ENCODE peak calls at places on chromosomes 16 and 17, in six cellular contexts. One of them, this sample, is unnamed.

GRCh38 chr17:77479372-77479781 is 338.6 kb downstream of the SEC14L1 start:
- DNase-seq in KG1: no peak
- DNase-seq in neural crest cell: no peak
- DNase-seq in cortex of kidney: no peak
- DNase-seq in fibroblast of the conjunctiva: no peak
- DNase-seq in stimulated activated CD4-positive, alpha-beta T cell treated with anti-CD3 and anti-CD28 coated beads, Interleukin-2, amount 100 ng/mL, for 24 hours: no peak
- DNase-seq in this sample: no peak

GRCh38 chr17:66002807-66003206 is 189.1 kb downstream of the CEP112 start:
- DNase-seq in KG1: no peak
- DNase-seq in neural crest cell: no peak
- DNase-seq in cortex of kidney: no peak
- DNase-seq in fibroblast of the conjunctiva: no peak
- DNase-seq in stimulated activated CD4-positive, alpha-beta T cell treated with anti-CD3 and anti-CD28 coated beads, Interleukin-2, amount 100 ng/mL, for 24 hours: no peak
- DNase-seq in this sample: no peak

GRCh38 chr16:58506241-58507194 is 6.6 kb downstream of the NDRG4 start:
- DNase-seq in KG1: no peak
- DNase-seq in neural crest cell: no peak
- DNase-seq in cortex of kidney: no peak
- DNase-seq in fibroblast of the conjunctiva: no peak
- DNase-seq in stimulated activated CD4-positive, alpha-beta T cell treated with anti-CD3 and anti-CD28 coated beads, Interleukin-2, amount 100 ng/mL, for 24 hours: no peak
- DNase-seq in this sample: no peak

GRCh38 chr16:30429678-30430427 is at the start of gene DCTPP1:
- DNase-seq in KG1: peak
- DNase-seq in neural crest cell: peak
- DNase-seq in cortex of kidney: no peak
- DNase-seq in fibroblast of the conjunctiva: peak
- DNase-seq in stimulated activated CD4-positive, alpha-beta T cell treated with anti-CD3 and anti-CD28 coated beads, Interleukin-2, amount 100 ng/mL, for 24 hours: peak
- DNase-seq in this sample: peak

GRCh38 chr17:40303009-40303657 is 5.8 kb upstream of the RARA start:
- DNase-seq in KG1: peak
- DNase-seq in neural crest cell: peak
- DNase-seq in cortex of kidney: no peak
- DNase-seq in fibroblast of the conjunctiva: peak
- DNase-seq in stimulated activated CD4-positive, alpha-beta T cell treated with anti-CD3 and anti-CD28 coated beads, Interleukin-2, amount 100 ng/mL, for 24 hours: peak
- DNase-seq in this sample: no peak

GRCh38 chr17:50593321-50593720 is 32.8 kb downstream of the CACNA1G start:
- DNase-seq in KG1: no peak
- DNase-seq in neural crest cell: peak
- DNase-seq in cortex of kidney: no peak
- DNase-seq in fibroblast of the conjunctiva: no peak
- DNase-seq in stimulated activated CD4-positive, alpha-beta T cell treated with anti-CD3 and anti-CD28 coated beads, Interleukin-2, amount 100 ng/mL, for 24 hours: no peak
- DNase-seq in this sample: no peak

GRCh38 chr17:78771758-78772382 is 10.2 kb downstream of the CYTH1 start:
- DNase-seq in KG1: no peak
- DNase-seq in neural crest cell: no peak
- DNase-seq in cortex of kidney: no peak
- DNase-seq in fibroblast of the conjunctiva: no peak
- DNase-seq in stimulated activated CD4-positive, alpha-beta T cell treated with anti-CD3 and anti-CD28 coated beads, Interleukin-2, amount 100 ng/mL, for 24 hours: no peak
- DNase-seq in this sample: no peak

GRCh38 chr17:50863221-50863843 is 2.8 kb downstream of the TOB1 start:
- DNase-seq in KG1: no peak
- DNase-seq in neural crest cell: peak
- DNase-seq in cortex of kidney: no peak
- DNase-seq in fibroblast of the conjunctiva: peak
- DNase-seq in stimulated activated CD4-positive, alpha-beta T cell treated with anti-CD3 and anti-CD28 coated beads, Interleukin-2, amount 100 ng/mL, for 24 hours: peak
- DNase-seq in this sample: peak

GRCh38 chr17:41496803-41497484 is 7.2 kb upstream of the KRT36 start:
- DNase-seq in KG1: no peak
- DNase-seq in neural crest cell: peak
- DNase-seq in cortex of kidney: no peak
- DNase-seq in fibroblast of the conjunctiva: peak
- DNase-seq in stimulated activated CD4-positive, alpha-beta T cell treated with anti-CD3 and anti-CD28 coated beads, Interleukin-2, amount 100 ng/mL, for 24 hours: peak
- DNase-seq in this sample: peak

GRCh38 chr17:32901743-32902142 is 24.8 kb upstream of the MYO1D start:
- DNase-seq in KG1: no peak
- DNase-seq in neural crest cell: no peak
- DNase-seq in cortex of kidney: no peak
- DNase-seq in fibroblast of the conjunctiva: no peak
- DNase-seq in stimulated activated CD4-positive, alpha-beta T cell treated with anti-CD3 and anti-CD28 coated beads, Interleukin-2, amount 100 ng/mL, for 24 hours: no peak
- DNase-seq in this sample: no peak

GRCh38 chr16:84712138-84712671 is 12.4 kb downstream of the USP10 start:
- DNase-seq in KG1: no peak
- DNase-seq in neural crest cell: no peak
- DNase-seq in cortex of kidney: no peak
- DNase-seq in fibroblast of the conjunctiva: no peak
- DNase-seq in stimulated activated CD4-positive, alpha-beta T cell treated with anti-CD3 and anti-CD28 coated beads, Interleukin-2, amount 100 ng/mL, for 24 hours: no peak
- DNase-seq in this sample: no peak

GRCh38 chr16:1194665-1195392 is 30.2 kb downstream of the TPSG1 start:
- DNase-seq in KG1: no peak
- DNase-seq in neural crest cell: peak
- DNase-seq in cortex of kidney: no peak
- DNase-seq in fibroblast of the conjunctiva: no peak
- DNase-seq in stimulated activated CD4-positive, alpha-beta T cell treated with anti-CD3 and anti-CD28 coated beads, Interleukin-2, amount 100 ng/mL, for 24 hours: peak
- DNase-seq in this sample: peak

GRCh38 chr17:290626-291025 is 62.0 kb downstream of the RPH3AL start:
- DNase-seq in KG1: no peak
- DNase-seq in neural crest cell: no peak
- DNase-seq in cortex of kidney: no peak
- DNase-seq in fibroblast of the conjunctiva: no peak
- DNase-seq in stimulated activated CD4-positive, alpha-beta T cell treated with anti-CD3 and anti-CD28 coated beads, Interleukin-2, amount 100 ng/mL, for 24 hours: no peak
- DNase-seq in this sample: no peak

GRCh38 chr17:41987642-41988041 is 21.0 kb downstream of the CNP start:
- DNase-seq in KG1: no peak
- DNase-seq in neural crest cell: no peak
- DNase-seq in cortex of kidney: no peak
- DNase-seq in fibroblast of the conjunctiva: no peak
- DNase-seq in stimulated activated CD4-positive, alpha-beta T cell treated with anti-CD3 and anti-CD28 coated beads, Interleukin-2, amount 100 ng/mL, for 24 hours: no peak
- DNase-seq in this sample: no peak

GRCh38 chr17:79065105-79065670 is 9.4 kb upstream of the ENGASE start:
- DNase-seq in KG1: no peak
- DNase-seq in neural crest cell: peak
- DNase-seq in cortex of kidney: no peak
- DNase-seq in fibroblast of the conjunctiva: peak
- DNase-seq in stimulated activated CD4-positive, alpha-beta T cell treated with anti-CD3 and anti-CD28 coated beads, Interleukin-2, amount 100 ng/mL, for 24 hours: peak
- DNase-seq in this sample: peak

GRCh38 chr16:72646615-72647014 is 401.3 kb downstream of the ZFHX3 start:
- DNase-seq in KG1: no peak
- DNase-seq in neural crest cell: no peak
- DNase-seq in cortex of kidney: no peak
- DNase-seq in fibroblast of the conjunctiva: no peak
- DNase-seq in stimulated activated CD4-positive, alpha-beta T cell treated with anti-CD3 and anti-CD28 coated beads, Interleukin-2, amount 100 ng/mL, for 24 hours: no peak
- DNase-seq in this sample: no peak

GRCh38 chr17:28703552-28704218 is 8.0 kb downstream of the PROCA1 start:
- DNase-seq in KG1: no peak
- DNase-seq in neural crest cell: no peak
- DNase-seq in cortex of kidney: no peak
- DNase-seq in fibroblast of the conjunctiva: no peak
- DNase-seq in stimulated activated CD4-positive, alpha-beta T cell treated with anti-CD3 and anti-CD28 coated beads, Interleukin-2, amount 100 ng/mL, for 24 hours: no peak
- DNase-seq in this sample: no peak

GRCh38 chr17:37067555-37068111 is 118.9 kb downstream of the AATF start:
- DNase-seq in KG1: no peak
- DNase-seq in neural crest cell: no peak
- DNase-seq in cortex of kidney: no peak
- DNase-seq in fibroblast of the conjunctiva: peak
- DNase-seq in stimulated activated CD4-positive, alpha-beta T cell treated with anti-CD3 and anti-CD28 coated beads, Interleukin-2, amount 100 ng/mL, for 24 hours: no peak
- DNase-seq in this sample: no peak

GRCh38 chr17:68101992-68102758 is 66.6 kb downstream of the KPNA2 start:
- DNase-seq in KG1: no peak
- DNase-seq in neural crest cell: no peak
- DNase-seq in cortex of kidney: no peak
- DNase-seq in fibroblast of the conjunctiva: no peak
- DNase-seq in stimulated activated CD4-positive, alpha-beta T cell treated with anti-CD3 and anti-CD28 coated beads, Interleukin-2, amount 100 ng/mL, for 24 hours: peak
- DNase-seq in this sample: no peak

GRCh38 chr16:46961373-46962353 is 11.8 kb downstream of the DNAJA2 start:
- DNase-seq in KG1: no peak
- DNase-seq in neural crest cell: no peak
- DNase-seq in cortex of kidney: no peak
- DNase-seq in fibroblast of the conjunctiva: no peak
- DNase-seq in stimulated activated CD4-positive, alpha-beta T cell treated with anti-CD3 and anti-CD28 coated beads, Interleukin-2, amount 100 ng/mL, for 24 hours: peak
- DNase-seq in this sample: peak